ENCODE peak calls at places on chromosomes 2 and 18, in eight cellular contexts. Z is endothelial cell; O is NCI-H2081; V is AG20443; A is activated naive CD8-positive, alpha-beta T cell treated with anti-CD3 and anti-CD28 coated beads, Interleukin-2, amount 50 U/mL, for 24 hours; C is GM10248; G is right lobe of liver; R is activated T-cell treated with anti-CD3 and anti-CD28 coated beads for 4 hours. W is an unnamed sample.

GRCh38 chr2:207867075-207867474 is 97.4 kb upstream of the FZD5 start:
- DNase-seq in Z (no peak), G (no peak), C (no peak), R (no peak), A (no peak), O (no peak), V (no peak), W (no peak)

GRCh38 chr2:240816584-240817495 is 3.2 kb downstream of the KIF1A start:
- DNase-seq in Z (no peak), V (no peak), A (no peak), O (no peak), G (no peak), R (no peak), C (no peak), W (no peak)

GRCh38 chr2:227402321-227402720 is 14.6 kb upstream of the SCYGR1 start:
- DNase-seq in V (no peak), A (no peak), G (no peak), O (no peak), R (no peak), Z (no peak), C (no peak), W (no peak)

GRCh38 chr2:135225781-135226180 is 173.7 kb downstream of the RAB3GAP1 start:
- DNase-seq in R (no peak), C (no peak), A (no peak), V (no peak), Z (no peak), G (no peak), O (no peak), W (no peak)

GRCh38 chr2:231717281-231718180 is 9.2 kb downstream of the PTMA start:
- DNase-seq in Z (no peak), O (no peak), V (peak; percentile 47), C (peak; percentile 72), R (no peak), A (peak; percentile 33), G (peak; percentile 50), W (no peak)

GRCh38 chr2:32572737-32573136 is 55.1 kb upstream of the TTC27 start:
- DNase-seq in A (no peak), R (no peak), O (no peak), Z (no peak), G (no peak), V (no peak), C (no peak), W (no peak)

GRCh38 chr2:54454922-54455583 is 1.1 kb upstream of the SPTBN1 start:
- DNase-seq in Z (peak; percentile 64), O (peak; percentile 51), C (no peak), R (no peak), V (no peak), A (no peak), G (peak; percentile 58), W (no peak)

GRCh38 chr2:100632021-100632420 is 69.2 kb downstream of the PDCL3 start:
- DNase-seq in O (no peak), A (no peak), Z (no peak), V (no peak), G (no peak), C (no peak), R (no peak), W (no peak)

GRCh38 chr2:65638438-65638837 is 206.0 kb upstream of the SPRED2 start:
- DNase-seq in Z (no peak), O (no peak), V (peak; percentile 30), R (no peak), A (no peak), C (no peak), G (no peak), W (no peak)

GRCh38 chr2:69565431-69565839 is 78.1 kb downstream of the AAK1 start:
- DNase-seq in R (peak; percentile 66), Z (peak; percentile 74), G (peak; percentile 59), V (peak; percentile 52), C (peak; percentile 76), O (peak; percentile 17), A (peak; percentile 83), W (no peak)

GRCh38 chr18:62976227-62976626 is 260.9 kb downstream of the PHLPP1 start:
- DNase-seq in O (peak; percentile 9), Z (no peak), R (no peak), V (no peak), G (no peak), A (no peak), C (no peak), W (no peak)

GRCh38 chr2:12453731-12454130 is 263.0 kb upstream of the TRIB2 start:
- DNase-seq in V (no peak), A (no peak), O (no peak), C (no peak), Z (no peak), G (no peak), R (no peak), W (no peak)

GRCh38 chr2:128487650-128488387 is 169.2 kb upstream of the HS6ST1 start:
- DNase-seq in G (no peak), R (no peak), V (no peak), Z (no peak), C (no peak), O (no peak), A (no peak), W (no peak)

GRCh38 chr2:20483496-20483895 is 36.6 kb downstream of the RHOB start:
- DNase-seq in Z (no peak), O (no peak), G (no peak), R (no peak), V (no peak), C (no peak), A (no peak), W (no peak)

GRCh38 chr2:20455076-20455587 is 8.3 kb downstream of the RHOB start:
- DNase-seq in O (no peak), V (no peak), G (no peak), Z (no peak), C (no peak), R (no peak), A (no peak), W (peak; percentile 6)

GRCh38 chr2:237170017-237170416 is 84.3 kb downstream of the COPS8 start:
- DNase-seq in G (no peak), V (no peak), C (no peak), R (no peak), A (no peak), Z (no peak), O (no peak), W (no peak)

GRCh38 chr2:10146366-10147005 is 23.9 kb downstream of the RRM2 start:
- DNase-seq in A (no peak), Z (no peak), C (no peak), R (no peak), G (peak; percentile 45), V (no peak), O (no peak), W (no peak)

GRCh38 chr2:239238839-239239606 is 161.8 kb downstream of the HDAC4 start:
- DNase-seq in A (no peak), O (no peak), V (no peak), R (no peak), C (no peak), G (peak; percentile 83), Z (no peak), W (peak; percentile 89)

GRCh38 chr18:50441518-50441917 is 66.7 kb downstream of the SKA1 start:
- DNase-seq in V (no peak), C (no peak), O (no peak), Z (no peak), R (no peak), A (no peak), G (no peak), W (no peak)

GRCh38 chr2:207035855-207036254 is 96.5 kb downstream of the CPO start:
- DNase-seq in V (no peak), C (no peak), O (no peak), R (no peak), Z (no peak), G (no peak), A (no peak), W (no peak)

W was measured in left lobe of liver.